ENCODE peak calls at places on chromosomes 5 and 9, in seven cellular contexts. One of them, this sample, is unnamed.

GRCh38 chr9:5633243-5633642 is 4.3 kb downstream of the RIC1 start:
- DNase-seq in IMR-90: peak; percentile 60
- DNase-seq in neuronal stem cell: no peak
- DNase-seq in H9: no peak
- DNase-seq in mesendoderm: peak; percentile 44
- DNase-seq in mesenchymal stem cell: no peak
- DNase-seq in H1: no peak
- DNase-seq in this sample: peak; percentile 82

GRCh38 chr5:128813317-128813716 is 152.0 kb upstream of the SLC27A6 start:
- DNase-seq in IMR-90: no peak
- DNase-seq in neuronal stem cell: no peak
- DNase-seq in H9: no peak
- DNase-seq in mesendoderm: no peak
- DNase-seq in mesenchymal stem cell: no peak
- DNase-seq in H1: no peak
- DNase-seq in this sample: no peak

GRCh38 chr5:17217421-17218352 is at the start of gene BASP1:
- DNase-seq in IMR-90: peak; percentile 75
- DNase-seq in neuronal stem cell: peak; percentile 80
- DNase-seq in H9: peak; percentile 86
- DNase-seq in mesendoderm: peak; percentile 92
- DNase-seq in mesenchymal stem cell: peak; percentile 85
- DNase-seq in H1: no peak
- DNase-seq in this sample: peak; percentile 79

GRCh38 chr9:113600871-113601545 is 137.5 kb downstream of the RGS3 start:
- DNase-seq in IMR-90: no peak
- DNase-seq in neuronal stem cell: no peak
- DNase-seq in H9: no peak
- DNase-seq in mesendoderm: no peak
- DNase-seq in mesenchymal stem cell: no peak
- DNase-seq in H1: no peak
- DNase-seq in this sample: no peak

GRCh38 chr5:9318031-9318430 is 227.8 kb downstream of the SEMA5A start:
- DNase-seq in IMR-90: no peak
- DNase-seq in neuronal stem cell: no peak
- DNase-seq in H9: no peak
- DNase-seq in mesendoderm: peak; percentile 32
- DNase-seq in mesenchymal stem cell: no peak
- DNase-seq in H1: no peak
- DNase-seq in this sample: no peak

GRCh38 chr5:17288570-17288969 is 71.1 kb downstream of the BASP1 start:
- DNase-seq in IMR-90: no peak
- DNase-seq in neuronal stem cell: no peak
- DNase-seq in H9: no peak
- DNase-seq in mesendoderm: no peak
- DNase-seq in mesenchymal stem cell: no peak
- DNase-seq in H1: no peak
- DNase-seq in this sample: no peak

GRCh38 chr5:132455614-132456115 is 34.9 kb downstream of the IRF1 start:
- DNase-seq in IMR-90: no peak
- DNase-seq in neuronal stem cell: no peak
- DNase-seq in H9: peak; percentile 74
- DNase-seq in mesendoderm: no peak
- DNase-seq in mesenchymal stem cell: no peak
- DNase-seq in H1: no peak
- DNase-seq in this sample: no peak

GRCh38 chr9:113516840-113517577 is 53.5 kb downstream of the RGS3 start:
- DNase-seq in IMR-90: peak; percentile 39
- DNase-seq in neuronal stem cell: no peak
- DNase-seq in H9: no peak
- DNase-seq in mesendoderm: no peak
- DNase-seq in mesenchymal stem cell: no peak
- DNase-seq in H1: no peak
- DNase-seq in this sample: no peak

GRCh38 chr5:60830581-60831127 is 13.4 kb downstream of the ELOVL7 start:
- DNase-seq in IMR-90: no peak
- DNase-seq in neuronal stem cell: no peak
- DNase-seq in H9: no peak
- DNase-seq in mesendoderm: no peak
- DNase-seq in mesenchymal stem cell: no peak
- DNase-seq in H1: no peak
- DNase-seq in this sample: no peak

GRCh38 chr5:146647656-146648199 is 131.7 kb upstream of the GPR151 start:
- DNase-seq in IMR-90: no peak
- DNase-seq in neuronal stem cell: no peak
- DNase-seq in H9: no peak
- DNase-seq in mesendoderm: peak; percentile 33
- DNase-seq in mesenchymal stem cell: no peak
- DNase-seq in H1: no peak
- DNase-seq in this sample: peak; percentile 79

DNA sequence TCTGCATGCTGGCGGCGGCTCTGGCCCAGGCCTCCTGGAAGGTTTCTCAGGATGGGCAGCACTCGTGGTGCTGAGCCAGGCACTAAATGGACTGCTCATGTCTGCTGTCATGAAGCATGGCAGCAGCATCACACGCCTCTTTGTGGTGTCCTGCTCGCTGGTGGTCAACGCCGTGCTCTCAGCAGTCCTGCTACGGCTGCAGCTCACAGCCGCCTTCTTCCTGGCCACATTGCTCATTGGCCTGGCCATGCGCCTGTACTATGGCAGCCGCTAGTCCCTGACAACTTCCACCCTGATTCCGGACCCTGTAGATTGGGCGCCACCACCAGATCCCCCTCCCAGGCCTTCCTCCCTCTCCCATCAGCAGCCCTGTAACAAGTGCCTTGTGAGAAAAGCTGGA is 3.2 kb downstream of the SLC35A4 start:
- DNase-seq in IMR-90: no peak
- DNase-seq in neuronal stem cell: no peak
- DNase-seq in H9: no peak
- DNase-seq in mesendoderm: no peak
- DNase-seq in mesenchymal stem cell: no peak
- DNase-seq in H1: no peak
- DNase-seq in this sample: no peak
- H3K4me1 ChIP-seq in IMR-90: peaks cover 8% of the 10 kb centered on the region
- H3K4me1 ChIP-seq in neuronal stem cell: peaks cover 6% of the 10 kb centered on the region
- H3K4me1 ChIP-seq in H9: peaks cover 4% of the 10 kb centered on the region
- H3K4me1 ChIP-seq in mesendoderm: peaks cover 14% of the 10 kb centered on the region
- H3K4me1 ChIP-seq in mesenchymal stem cell: peaks cover 26% of the 10 kb centered on the region
- H3K4me1 ChIP-seq in H1: peaks cover 4% of the 10 kb centered on the region
- H3K4me1 ChIP-seq in this sample: peaks cover 7% of the 10 kb centered on the region

DNA sequence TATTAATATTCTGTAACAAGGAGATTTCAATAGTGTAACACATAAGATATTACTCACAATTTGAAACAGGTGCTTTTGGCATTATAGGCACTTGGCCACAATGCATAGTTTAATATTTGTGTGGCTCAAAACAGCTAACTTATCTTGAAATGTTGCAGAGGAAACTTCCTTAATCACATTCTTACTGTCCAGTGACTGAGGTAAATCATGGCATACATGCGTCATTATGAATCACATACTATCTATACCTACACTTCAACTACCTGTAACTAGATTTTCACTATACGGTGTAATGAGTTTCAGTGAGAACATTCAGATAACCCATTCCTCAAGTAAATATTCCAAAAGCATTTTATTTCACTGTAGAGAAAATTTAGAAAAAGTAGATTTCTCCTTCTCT is 218.8 kb downstream of the PDE4D start:
- DNase-seq in IMR-90: no peak
- DNase-seq in neuronal stem cell: no peak
- DNase-seq in H9: no peak
- DNase-seq in mesendoderm: no peak
- DNase-seq in mesenchymal stem cell: no peak
- DNase-seq in H1: no peak
- DNase-seq in this sample: no peak
- H3K18ac ChIP-seq in IMR-90: no peak overlapping the region
- H3K18ac ChIP-seq in neuronal stem cell: no peak overlapping the region
- H3K18ac ChIP-seq in H9: no peak overlapping the region
- H3K18ac ChIP-seq in mesendoderm: no peak overlapping the region
- H3K18ac ChIP-seq in mesenchymal stem cell: no peak overlapping the region
- H3K18ac ChIP-seq in H1: no peak overlapping the region
- H3K18ac ChIP-seq in this sample: no peak overlapping the region

GRCh38 chr9:71643330-71643729 is 125.0 kb downstream of the CEMIP2 start:
- DNase-seq in IMR-90: no peak
- DNase-seq in neuronal stem cell: no peak
- DNase-seq in H9: no peak
- DNase-seq in mesendoderm: no peak
- DNase-seq in mesenchymal stem cell: no peak
- DNase-seq in H1: no peak
- DNase-seq in this sample: no peak

GRCh38 chr9:71644819-71645362 is 123.4 kb downstream of the CEMIP2 start:
- DNase-seq in IMR-90: no peak
- DNase-seq in neuronal stem cell: no peak
- DNase-seq in H9: no peak
- DNase-seq in mesendoderm: no peak
- DNase-seq in mesenchymal stem cell: no peak
- DNase-seq in H1: no peak
- DNase-seq in this sample: no peak

GRCh38 chr9:71638627-71639026 is 129.7 kb downstream of the CEMIP2 start:
- DNase-seq in IMR-90: no peak
- DNase-seq in neuronal stem cell: no peak
- DNase-seq in H9: no peak
- DNase-seq in mesendoderm: no peak
- DNase-seq in mesenchymal stem cell: peak; percentile 24
- DNase-seq in H1: no peak
- DNase-seq in this sample: no peak

GRCh38 chr9:71646131-71646530 is 122.2 kb downstream of the CEMIP2 start:
- DNase-seq in IMR-90: no peak
- DNase-seq in neuronal stem cell: no peak
- DNase-seq in H9: no peak
- DNase-seq in mesendoderm: no peak
- DNase-seq in mesenchymal stem cell: peak; percentile 9
- DNase-seq in H1: no peak
- DNase-seq in this sample: no peak

GRCh38 chr9:71642043-71642442 is 126.3 kb downstream of the CEMIP2 start:
- DNase-seq in IMR-90: no peak
- DNase-seq in neuronal stem cell: no peak
- DNase-seq in H9: no peak
- DNase-seq in mesendoderm: no peak
- DNase-seq in mesenchymal stem cell: no peak
- DNase-seq in H1: no peak
- DNase-seq in this sample: no peak
- H2BK120ac ChIP-seq in IMR-90: no peak overlapping the region
- H2BK120ac ChIP-seq in neuronal stem cell: no peak overlapping the region
- H2BK120ac ChIP-seq in H9: no peak overlapping the region
- H2BK120ac ChIP-seq in mesendoderm: no peak overlapping the region
- H2BK120ac ChIP-seq in mesenchymal stem cell: no peak overlapping the region
- H2BK120ac ChIP-seq in H1: no peak overlapping the region
- H2BK120ac ChIP-seq in this sample: no peak overlapping the region

DNA sequence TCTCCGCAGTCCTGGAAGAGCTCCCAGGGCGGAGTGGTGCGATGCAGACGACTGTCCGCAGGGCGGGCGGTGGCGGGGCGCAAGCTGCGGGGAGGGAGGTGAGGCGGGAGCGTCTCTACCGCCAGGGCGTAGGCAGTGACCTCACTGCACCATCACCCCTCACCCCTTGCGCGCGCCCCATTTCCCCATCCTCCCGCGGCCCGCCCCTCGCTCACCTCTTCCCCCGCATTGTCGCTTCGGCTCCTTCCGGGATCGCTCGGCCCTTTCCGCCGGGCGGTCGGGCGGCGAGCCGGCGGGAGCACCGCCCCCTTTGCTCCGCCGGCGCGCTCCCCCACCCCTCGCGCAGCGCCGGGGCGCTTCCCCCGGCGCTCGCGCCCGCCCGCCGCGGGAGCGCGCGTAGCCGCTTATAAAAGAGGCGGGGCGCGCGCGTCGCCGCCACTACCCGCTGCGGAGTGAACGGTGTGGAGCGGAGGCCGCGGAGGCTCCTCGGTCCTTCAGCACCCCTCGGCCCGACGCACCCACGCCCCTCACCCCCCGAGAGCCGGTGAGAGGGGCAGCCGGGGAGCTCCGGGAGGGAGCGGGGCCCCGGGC is at the start of gene SPTAN1:
- DNase-seq in IMR-90: peak; percentile 84
- DNase-seq in neuronal stem cell: peak; percentile 93
- DNase-seq in H9: peak; percentile 93
- DNase-seq in mesendoderm: peak; percentile 92
- DNase-seq in mesenchymal stem cell: peak; percentile 93
- DNase-seq in H1: peak; percentile 75
- DNase-seq in this sample: peak; percentile 93
- H3K4me1 ChIP-seq in IMR-90: peaks cover 13% of the 10 kb centered on the region
- H3K4me1 ChIP-seq in neuronal stem cell: peaks cover 38% of the 10 kb centered on the region
- H3K4me1 ChIP-seq in H9: peaks cover 9% of the 10 kb centered on the region
- H3K4me1 ChIP-seq in mesendoderm: peaks cover 13% of the 10 kb centered on the region
- H3K4me1 ChIP-seq in mesenchymal stem cell: peaks cover 9% of the 10 kb centered on the region
- H3K4me1 ChIP-seq in H1: peaks cover 10% of the 10 kb centered on the region
- H3K4me1 ChIP-seq in this sample: peaks cover 6% of the 10 kb centered on the region

DNA sequence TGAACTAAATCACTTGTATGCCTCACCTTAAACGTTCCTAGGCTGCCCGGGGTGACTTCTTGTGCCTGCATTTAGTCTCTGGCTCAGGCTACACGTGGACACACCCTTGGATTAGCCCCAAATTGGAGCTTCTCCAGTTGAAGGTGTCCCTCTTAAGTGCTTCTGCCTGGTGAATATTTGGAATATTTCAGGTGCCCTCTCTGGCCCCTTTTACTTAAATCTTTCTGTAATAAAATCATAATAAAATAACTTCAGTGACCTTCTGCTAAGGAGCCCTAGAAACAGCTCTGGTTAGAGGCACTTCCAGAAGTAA is 74.3 kb upstream of the KLF9 start:
- DNase-seq in IMR-90: no peak
- DNase-seq in neuronal stem cell: no peak
- DNase-seq in H9: no peak
- DNase-seq in mesendoderm: no peak
- DNase-seq in mesenchymal stem cell: no peak
- DNase-seq in H1: no peak
- DNase-seq in this sample: no peak
- H3K18ac ChIP-seq in IMR-90: peak overlapping the region; percentile 79
- H3K18ac ChIP-seq in neuronal stem cell: no peak overlapping the region
- H3K18ac ChIP-seq in H9: no peak overlapping the region
- H3K18ac ChIP-seq in mesendoderm: no peak overlapping the region
- H3K18ac ChIP-seq in mesenchymal stem cell: no peak overlapping the region
- H3K18ac ChIP-seq in H1: no peak overlapping the region
- H3K18ac ChIP-seq in this sample: no peak overlapping the region

GRCh38 chr9:127290666-127291065 is 26.1 kb downstream of the GARNL3 start:
- DNase-seq in IMR-90: no peak
- DNase-seq in neuronal stem cell: no peak
- DNase-seq in H9: no peak
- DNase-seq in mesendoderm: no peak
- DNase-seq in mesenchymal stem cell: no peak
- DNase-seq in H1: no peak
- DNase-seq in this sample: no peak
- H2BK120ac ChIP-seq in IMR-90: no peak overlapping the region
- H2BK120ac ChIP-seq in neuronal stem cell: no peak overlapping the region
- H2BK120ac ChIP-seq in H9: no peak overlapping the region
- H2BK120ac ChIP-seq in mesendoderm: no peak overlapping the region
- H2BK120ac ChIP-seq in mesenchymal stem cell: no peak overlapping the region
- H2BK120ac ChIP-seq in H1: no peak overlapping the region
- H2BK120ac ChIP-seq in this sample: no peak overlapping the region

GRCh38 chr5:150297236-150297890 is 5.3 kb downstream of the ARSI start:
- DNase-seq in IMR-90: no peak
- DNase-seq in neuronal stem cell: no peak
- DNase-seq in H9: no peak
- DNase-seq in mesendoderm: no peak
- DNase-seq in mesenchymal stem cell: no peak
- DNase-seq in H1: no peak
- DNase-seq in this sample: no peak
- H3K4me1 ChIP-seq in IMR-90: peaks cover 34% of the 10 kb centered on the region
- H3K4me1 ChIP-seq in neuronal stem cell: peaks cover 11% of the 10 kb centered on the region
- H3K4me1 ChIP-seq in H9: no peaks in the 10 kb centered on the region
- H3K4me1 ChIP-seq in mesendoderm: peaks cover 17% of the 10 kb centered on the region
- H3K4me1 ChIP-seq in mesenchymal stem cell: peaks cover 52% of the 10 kb centered on the region
- H3K4me1 ChIP-seq in H1: peaks cover 4% of the 10 kb centered on the region
- H3K4me1 ChIP-seq in this sample: peaks cover 8% of the 10 kb centered on the region